ENCODE peak calls at places on chromosomes 2 and 18, in nine cellular contexts. One of them, this sample, is unnamed.

GRCh38 chr2:152525277-152525838 is 190.4 kb downstream of the FMNL2 start:
- DNase-seq in mesothelial cell of epicardium: no peak
- DNase-seq in breast epithelium: no peak
- DNase-seq in PC-3: peak
- DNase-seq in cardiac muscle cell: no peak
- DNase-seq in left ventricle myocardium inferior: no peak
- DNase-seq in ovary: peak
- DNase-seq in heart right ventricle: peak
- DNase-seq in gastrocnemius medialis: peak
- DNase-seq in this sample: no peak

GRCh38 chr18:63098014-63098981 is 221.3 kb downstream of the BCL2 start:
- DNase-seq in cardiac muscle cell: no peak
- DNase-seq in gastrocnemius medialis: no peak
- DNase-seq in PC-3: no peak
- DNase-seq in heart right ventricle: no peak
- DNase-seq in left ventricle myocardium inferior: no peak
- DNase-seq in mesothelial cell of epicardium: no peak
- DNase-seq in ovary: no peak
- DNase-seq in breast epithelium: no peak
- DNase-seq in this sample: peak

GRCh38 chr18:31603335-31603734 is 11.7 kb downstream of the TTR start:
- DNase-seq in cardiac muscle cell: no peak
- DNase-seq in left ventricle myocardium inferior: no peak
- DNase-seq in ovary: no peak
- DNase-seq in gastrocnemius medialis: no peak
- DNase-seq in mesothelial cell of epicardium: no peak
- DNase-seq in breast epithelium: no peak
- DNase-seq in PC-3: no peak
- DNase-seq in heart right ventricle: no peak
- DNase-seq in this sample: no peak

GRCh38 chr2:194985258-194985657 is 671.8 kb upstream of the SLC39A10 start:
- DNase-seq in PC-3: no peak
- DNase-seq in breast epithelium: no peak
- DNase-seq in heart right ventricle: no peak
- DNase-seq in gastrocnemius medialis: no peak
- DNase-seq in mesothelial cell of epicardium: no peak
- DNase-seq in ovary: no peak
- DNase-seq in left ventricle myocardium inferior: no peak
- DNase-seq in cardiac muscle cell: no peak
- DNase-seq in this sample: no peak

GRCh38 chr2:132489150-132489549 is 72.5 kb downstream of the GPR39 start:
- DNase-seq in left ventricle myocardium inferior: peak
- DNase-seq in mesothelial cell of epicardium: peak
- DNase-seq in PC-3: no peak
- DNase-seq in heart right ventricle: peak
- DNase-seq in ovary: no peak
- DNase-seq in cardiac muscle cell: peak
- DNase-seq in gastrocnemius medialis: no peak
- DNase-seq in breast epithelium: no peak
- DNase-seq in this sample: no peak

GRCh38 chr18:35703043-35703688 is 121.6 kb downstream of the GALNT1 start:
- DNase-seq in cardiac muscle cell: no peak
- DNase-seq in left ventricle myocardium inferior: no peak
- DNase-seq in ovary: no peak
- DNase-seq in gastrocnemius medialis: no peak
- DNase-seq in breast epithelium: no peak
- DNase-seq in mesothelial cell of epicardium: no peak
- DNase-seq in PC-3: peak
- DNase-seq in heart right ventricle: no peak
- DNase-seq in this sample: no peak

GRCh38 chr18:51955136-51955535 is 384.9 kb upstream of the DCC start:
- DNase-seq in left ventricle myocardium inferior: no peak
- DNase-seq in mesothelial cell of epicardium: no peak
- DNase-seq in ovary: no peak
- DNase-seq in cardiac muscle cell: no peak
- DNase-seq in PC-3: no peak
- DNase-seq in breast epithelium: no peak
- DNase-seq in gastrocnemius medialis: no peak
- DNase-seq in heart right ventricle: no peak
- DNase-seq in this sample: no peak

GRCh38 chr2:175877845-175878563 is 124.1 kb downstream of the LNPK start:
- DNase-seq in breast epithelium: no peak
- DNase-seq in left ventricle myocardium inferior: no peak
- DNase-seq in cardiac muscle cell: no peak
- DNase-seq in gastrocnemius medialis: no peak
- DNase-seq in mesothelial cell of epicardium: no peak
- DNase-seq in heart right ventricle: no peak
- DNase-seq in ovary: no peak
- DNase-seq in PC-3: no peak
- DNase-seq in this sample: no peak

GRCh38 chr2:121038831-121039230 is 246.2 kb downstream of the TFCP2L1 start:
- DNase-seq in cardiac muscle cell: no peak
- DNase-seq in heart right ventricle: no peak
- DNase-seq in PC-3: peak
- DNase-seq in left ventricle myocardium inferior: no peak
- DNase-seq in ovary: no peak
- DNase-seq in breast epithelium: no peak
- DNase-seq in mesothelial cell of epicardium: no peak
- DNase-seq in gastrocnemius medialis: no peak
- DNase-seq in this sample: no peak

GRCh38 chr2:232781765-232782164 is 5.4 kb upstream of the KCNJ13 start:
- DNase-seq in ovary: no peak
- DNase-seq in gastrocnemius medialis: no peak
- DNase-seq in breast epithelium: no peak
- DNase-seq in PC-3: peak
- DNase-seq in left ventricle myocardium inferior: no peak
- DNase-seq in mesothelial cell of epicardium: no peak
- DNase-seq in cardiac muscle cell: no peak
- DNase-seq in heart right ventricle: no peak
- DNase-seq in this sample: no peak

GRCh38 chr2:7015007-7015950 is 98.1 kb downstream of the RNF144A start:
- DNase-seq in mesothelial cell of epicardium: no peak
- DNase-seq in left ventricle myocardium inferior: no peak
- DNase-seq in breast epithelium: no peak
- DNase-seq in PC-3: no peak
- DNase-seq in ovary: no peak
- DNase-seq in cardiac muscle cell: peak
- DNase-seq in heart right ventricle: no peak
- DNase-seq in gastrocnemius medialis: no peak
- DNase-seq in this sample: no peak

GRCh38 chr2:52222128-52222527 is 1190.2 kb upstream of the NRXN1 start:
- DNase-seq in breast epithelium: no peak
- DNase-seq in cardiac muscle cell: no peak
- DNase-seq in heart right ventricle: no peak
- DNase-seq in PC-3: peak
- DNase-seq in mesothelial cell of epicardium: no peak
- DNase-seq in gastrocnemius medialis: no peak
- DNase-seq in ovary: no peak
- DNase-seq in left ventricle myocardium inferior: no peak
- DNase-seq in this sample: no peak
- TF ChIP-seq CTCF in breast epithelium: no peak
- TF ChIP-seq CTCF in cardiac muscle cell: no peak
- TF ChIP-seq CTCF in heart right ventricle: no peak
- TF ChIP-seq CTCF in PC-3: no peak
- TF ChIP-seq CTCF in mesothelial cell of epicardium: no peak
- TF ChIP-seq CTCF in gastrocnemius medialis: no peak
- TF ChIP-seq CTCF in ovary: no peak
- TF ChIP-seq CTCF in left ventricle myocardium inferior: no peak
- TF ChIP-seq CTCF in this sample: no peak

GRCh38 chr18:29439398-29439797 is 1262.5 kb upstream of the CDH2 start:
- DNase-seq in ovary: no peak
- DNase-seq in breast epithelium: no peak
- DNase-seq in mesothelial cell of epicardium: no peak
- DNase-seq in gastrocnemius medialis: no peak
- DNase-seq in left ventricle myocardium inferior: no peak
- DNase-seq in PC-3: no peak
- DNase-seq in cardiac muscle cell: peak
- DNase-seq in heart right ventricle: no peak
- DNase-seq in this sample: no peak

GRCh38 chr18:29434650-29435049 is 1257.7 kb upstream of the CDH2 start:
- DNase-seq in cardiac muscle cell: no peak
- DNase-seq in PC-3: no peak
- DNase-seq in heart right ventricle: no peak
- DNase-seq in ovary: no peak
- DNase-seq in gastrocnemius medialis: no peak
- DNase-seq in breast epithelium: no peak
- DNase-seq in mesothelial cell of epicardium: no peak
- DNase-seq in left ventricle myocardium inferior: no peak
- DNase-seq in this sample: no peak

DNA sequence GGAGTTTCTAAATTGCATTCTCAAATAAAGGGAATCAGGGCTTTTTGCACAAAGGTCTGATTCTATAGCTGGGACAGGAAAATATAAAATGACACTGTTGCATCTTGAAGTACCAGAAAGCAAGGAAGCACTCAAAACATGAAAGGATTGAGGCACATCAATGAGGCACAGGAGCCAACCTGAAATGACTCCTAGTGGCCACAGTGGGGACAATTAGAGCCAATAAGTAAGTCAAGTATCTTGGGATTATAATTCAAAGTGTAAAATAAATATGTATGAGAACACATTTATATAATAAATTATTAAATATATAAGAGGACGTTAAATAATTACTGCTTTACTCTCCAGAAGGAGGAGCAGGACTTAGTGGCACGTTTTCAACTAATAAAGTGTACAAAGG is 1259.5 kb upstream of the CDH2 start:
- DNase-seq in breast epithelium: no peak
- DNase-seq in gastrocnemius medialis: no peak
- DNase-seq in mesothelial cell of epicardium: no peak
- DNase-seq in PC-3: no peak
- DNase-seq in heart right ventricle: no peak
- DNase-seq in left ventricle myocardium inferior: no peak
- DNase-seq in cardiac muscle cell: no peak
- DNase-seq in ovary: no peak
- DNase-seq in this sample: no peak
- TF ChIP-seq CTCF in breast epithelium: no peak
- TF ChIP-seq CTCF in gastrocnemius medialis: no peak
- TF ChIP-seq CTCF in mesothelial cell of epicardium: no peak
- TF ChIP-seq CTCF in PC-3: peak
- TF ChIP-seq CTCF in heart right ventricle: no peak
- TF ChIP-seq CTCF in left ventricle myocardium inferior: no peak
- TF ChIP-seq CTCF in cardiac muscle cell: no peak
- TF ChIP-seq CTCF in ovary: no peak
- TF ChIP-seq CTCF in this sample: no peak

GRCh38 chr18:48222118-48222517 is 187.1 kb downstream of the ZBTB7C start:
- DNase-seq in left ventricle myocardium inferior: peak
- DNase-seq in ovary: peak
- DNase-seq in breast epithelium: peak
- DNase-seq in gastrocnemius medialis: peak
- DNase-seq in cardiac muscle cell: peak
- DNase-seq in PC-3: peak
- DNase-seq in heart right ventricle: no peak
- DNase-seq in mesothelial cell of epicardium: no peak
- DNase-seq in this sample: no peak

GRCh38 chr18:48218285-48219022 is 190.7 kb downstream of the ZBTB7C start:
- DNase-seq in left ventricle myocardium inferior: no peak
- DNase-seq in ovary: no peak
- DNase-seq in PC-3: no peak
- DNase-seq in breast epithelium: no peak
- DNase-seq in mesothelial cell of epicardium: no peak
- DNase-seq in cardiac muscle cell: no peak
- DNase-seq in gastrocnemius medialis: no peak
- DNase-seq in heart right ventricle: no peak
- DNase-seq in this sample: no peak

GRCh38 chr18:48217306-48218250 is 191.6 kb downstream of the ZBTB7C start:
- DNase-seq in ovary: no peak
- DNase-seq in heart right ventricle: no peak
- DNase-seq in mesothelial cell of epicardium: no peak
- DNase-seq in breast epithelium: no peak
- DNase-seq in gastrocnemius medialis: no peak
- DNase-seq in PC-3: no peak
- DNase-seq in left ventricle myocardium inferior: no peak
- DNase-seq in cardiac muscle cell: no peak
- DNase-seq in this sample: no peak

GRCh38 chr18:48219429-48220145 is 189.6 kb downstream of the ZBTB7C start:
- DNase-seq in mesothelial cell of epicardium: no peak
- DNase-seq in PC-3: no peak
- DNase-seq in breast epithelium: no peak
- DNase-seq in gastrocnemius medialis: no peak
- DNase-seq in heart right ventricle: no peak
- DNase-seq in cardiac muscle cell: no peak
- DNase-seq in left ventricle myocardium inferior: no peak
- DNase-seq in ovary: no peak
- DNase-seq in this sample: no peak

DNA sequence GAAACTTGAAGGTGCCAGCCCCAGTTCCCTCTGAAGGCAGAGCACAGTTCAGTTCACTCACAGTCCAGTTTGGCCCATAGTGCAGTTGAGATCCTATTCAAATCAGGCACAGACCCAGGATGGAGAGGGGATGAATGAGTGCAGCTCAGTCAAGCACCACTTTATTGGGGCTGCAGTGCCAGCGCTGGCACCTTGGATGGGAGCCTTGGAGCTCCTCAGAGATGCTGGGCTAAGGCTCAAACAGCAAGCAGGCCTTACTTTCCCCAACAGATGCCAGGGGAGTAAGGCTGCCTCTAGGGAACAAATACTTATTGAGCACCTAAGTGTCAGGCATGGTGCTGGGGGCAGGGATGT is 189.1 kb downstream of the ZBTB7C start:
- DNase-seq in gastrocnemius medialis: no peak
- DNase-seq in left ventricle myocardium inferior: no peak
- DNase-seq in breast epithelium: no peak
- DNase-seq in PC-3: no peak
- DNase-seq in ovary: no peak
- DNase-seq in mesothelial cell of epicardium: no peak
- DNase-seq in heart right ventricle: no peak
- DNase-seq in cardiac muscle cell: no peak
- DNase-seq in this sample: no peak
- TF ChIP-seq CTCF in gastrocnemius medialis: no peak
- TF ChIP-seq CTCF in left ventricle myocardium inferior: no peak
- TF ChIP-seq CTCF in breast epithelium: no peak
- TF ChIP-seq CTCF in PC-3: no peak
- TF ChIP-seq CTCF in ovary: no peak
- TF ChIP-seq CTCF in mesothelial cell of epicardium: no peak
- TF ChIP-seq CTCF in heart right ventricle: no peak
- TF ChIP-seq CTCF in cardiac muscle cell: no peak
- TF ChIP-seq CTCF in this sample: no peak

GRCh38 chr2:23745068-23745725 is 181.7 kb downstream of the ATAD2B start:
- DNase-seq in heart right ventricle: no peak
- DNase-seq in gastrocnemius medialis: peak
- DNase-seq in ovary: no peak
- DNase-seq in PC-3: no peak
- DNase-seq in mesothelial cell of epicardium: no peak
- DNase-seq in left ventricle myocardium inferior: no peak
- DNase-seq in breast epithelium: no peak
- DNase-seq in cardiac muscle cell: no peak
- DNase-seq in this sample: no peak

GRCh38 chr2:23745726-23746105 is 181.2 kb downstream of the ATAD2B start:
- DNase-seq in gastrocnemius medialis: peak
- DNase-seq in ovary: no peak
- DNase-seq in cardiac muscle cell: no peak
- DNase-seq in breast epithelium: no peak
- DNase-seq in heart right ventricle: no peak
- DNase-seq in PC-3: peak
- DNase-seq in left ventricle myocardium inferior: no peak
- DNase-seq in mesothelial cell of epicardium: no peak
- DNase-seq in this sample: no peak

GRCh38 chr2:23751747-23752265 is 175.1 kb downstream of the ATAD2B start:
- DNase-seq in cardiac muscle cell: no peak
- DNase-seq in left ventricle myocardium inferior: no peak
- DNase-seq in ovary: no peak
- DNase-seq in heart right ventricle: no peak
- DNase-seq in PC-3: no peak
- DNase-seq in gastrocnemius medialis: no peak
- DNase-seq in mesothelial cell of epicardium: no peak
- DNase-seq in breast epithelium: no peak
- DNase-seq in this sample: no peak

GRCh38 chr2:23746141-23746863 is 180.6 kb downstream of the ATAD2B start:
- DNase-seq in heart right ventricle: no peak
- DNase-seq in PC-3: no peak
- DNase-seq in breast epithelium: no peak
- DNase-seq in ovary: no peak
- DNase-seq in gastrocnemius medialis: no peak
- DNase-seq in mesothelial cell of epicardium: no peak
- DNase-seq in cardiac muscle cell: no peak
- DNase-seq in left ventricle myocardium inferior: no peak
- DNase-seq in this sample: no peak
- TF ChIP-seq CTCF in heart right ventricle: no peak
- TF ChIP-seq CTCF in PC-3: no peak
- TF ChIP-seq CTCF in breast epithelium: no peak
- TF ChIP-seq CTCF in ovary: no peak
- TF ChIP-seq CTCF in gastrocnemius medialis: no peak
- TF ChIP-seq CTCF in mesothelial cell of epicardium: no peak
- TF ChIP-seq CTCF in cardiac muscle cell: no peak
- TF ChIP-seq CTCF in left ventricle myocardium inferior: no peak
- TF ChIP-seq CTCF in this sample: no peak

This sample was measured in natural killer cell.